ENCODE peak calls at places on chromosomes 5 and 9, in ten cellular contexts. One of them, this sample, is unnamed.
A peak's percentile ranks its signal among the peaks of the same experiment; 100 is the strongest.

GRCh38 chr9:136544549-136545064 is 1.2 kb downstream of the NOTCH1 start:
- DNase-seq in A549: peak; percentile 43
- DNase-seq in activated CD8-positive, alpha-beta T cell treated with anti-CD3 and anti-CD28 coated beads, Interleukin-2, amount 10 ng/mL, durations not matched to agents 7 days and 5 days: peak; percentile 67
- DNase-seq in stimulated activated CD8-positive, alpha-beta memory T cell treated with anti-CD3 and anti-CD28 coated beads, Interleukin-15, amount 100 ng/mL, for 4 hours: peak; percentile 47
- DNase-seq in H9: no peak
- DNase-seq in glomerular endothelial cell: no peak
- DNase-seq in skeletal muscle cell: no peak
- DNase-seq in dermis microvascular lymphatic vessel endothelial cell: no peak
- DNase-seq in EL: peak; percentile 50
- DNase-seq in natural killer cell: no peak
- DNase-seq in this sample: no peak

GRCh38 chr5:3657364-3658003 is 61.9 kb downstream of the IRX1 start:
- DNase-seq in glomerular endothelial cell: no peak
- DNase-seq in EL: no peak
- DNase-seq in natural killer cell: no peak
- DNase-seq in H9: no peak
- DNase-seq in stimulated activated CD8-positive, alpha-beta memory T cell treated with anti-CD3 and anti-CD28 coated beads, Interleukin-15, amount 100 ng/mL, for 4 hours: no peak
- DNase-seq in skeletal muscle cell: no peak
- DNase-seq in activated CD8-positive, alpha-beta T cell treated with anti-CD3 and anti-CD28 coated beads, Interleukin-2, amount 10 ng/mL, durations not matched to agents 7 days and 5 days: no peak
- DNase-seq in A549: no peak
- DNase-seq in dermis microvascular lymphatic vessel endothelial cell: no peak
- DNase-seq in this sample: no peak

GRCh38 chr9:107931071-107931715 is 441.6 kb upstream of the KLF4 start:
- DNase-seq in EL: no peak
- DNase-seq in H9: no peak
- DNase-seq in skeletal muscle cell: no peak
- DNase-seq in natural killer cell: no peak
- DNase-seq in dermis microvascular lymphatic vessel endothelial cell: no peak
- DNase-seq in glomerular endothelial cell: no peak
- DNase-seq in activated CD8-positive, alpha-beta T cell treated with anti-CD3 and anti-CD28 coated beads, Interleukin-2, amount 10 ng/mL, durations not matched to agents 7 days and 5 days: no peak
- DNase-seq in stimulated activated CD8-positive, alpha-beta memory T cell treated with anti-CD3 and anti-CD28 coated beads, Interleukin-15, amount 100 ng/mL, for 4 hours: no peak
- DNase-seq in A549: no peak
- DNase-seq in this sample: no peak

GRCh38 chr5:176817864-176818377 is 7.6 kb downstream of the UNC5A start:
- DNase-seq in dermis microvascular lymphatic vessel endothelial cell: no peak
- DNase-seq in activated CD8-positive, alpha-beta T cell treated with anti-CD3 and anti-CD28 coated beads, Interleukin-2, amount 10 ng/mL, durations not matched to agents 7 days and 5 days: peak; percentile 33
- DNase-seq in stimulated activated CD8-positive, alpha-beta memory T cell treated with anti-CD3 and anti-CD28 coated beads, Interleukin-15, amount 100 ng/mL, for 4 hours: no peak
- DNase-seq in A549: peak; percentile 89
- DNase-seq in EL: peak; percentile 38
- DNase-seq in glomerular endothelial cell: no peak
- DNase-seq in skeletal muscle cell: no peak
- DNase-seq in natural killer cell: no peak
- DNase-seq in H9: peak; percentile 81
- DNase-seq in this sample: no peak

GRCh38 chr9:101307524-101308213 is 77.1 kb downstream of the BAAT start:
- DNase-seq in skeletal muscle cell: no peak
- DNase-seq in dermis microvascular lymphatic vessel endothelial cell: no peak
- DNase-seq in activated CD8-positive, alpha-beta T cell treated with anti-CD3 and anti-CD28 coated beads, Interleukin-2, amount 10 ng/mL, durations not matched to agents 7 days and 5 days: no peak
- DNase-seq in stimulated activated CD8-positive, alpha-beta memory T cell treated with anti-CD3 and anti-CD28 coated beads, Interleukin-15, amount 100 ng/mL, for 4 hours: no peak
- DNase-seq in EL: no peak
- DNase-seq in A549: no peak
- DNase-seq in H9: no peak
- DNase-seq in natural killer cell: no peak
- DNase-seq in glomerular endothelial cell: no peak
- DNase-seq in this sample: no peak

GRCh38 chr9:137880160-137880975 is 2.8 kb downstream of the CACNA1B start:
- DNase-seq in EL: no peak
- DNase-seq in activated CD8-positive, alpha-beta T cell treated with anti-CD3 and anti-CD28 coated beads, Interleukin-2, amount 10 ng/mL, durations not matched to agents 7 days and 5 days: no peak
- DNase-seq in H9: no peak
- DNase-seq in stimulated activated CD8-positive, alpha-beta memory T cell treated with anti-CD3 and anti-CD28 coated beads, Interleukin-15, amount 100 ng/mL, for 4 hours: no peak
- DNase-seq in natural killer cell: no peak
- DNase-seq in A549: no peak
- DNase-seq in skeletal muscle cell: no peak
- DNase-seq in dermis microvascular lymphatic vessel endothelial cell: no peak
- DNase-seq in glomerular endothelial cell: no peak
- DNase-seq in this sample: no peak

GRCh38 chr9:127651697-127652610 is 39.9 kb downstream of the STXBP1 start:
- DNase-seq in EL: no peak
- DNase-seq in activated CD8-positive, alpha-beta T cell treated with anti-CD3 and anti-CD28 coated beads, Interleukin-2, amount 10 ng/mL, durations not matched to agents 7 days and 5 days: no peak
- DNase-seq in stimulated activated CD8-positive, alpha-beta memory T cell treated with anti-CD3 and anti-CD28 coated beads, Interleukin-15, amount 100 ng/mL, for 4 hours: no peak
- DNase-seq in dermis microvascular lymphatic vessel endothelial cell: no peak
- DNase-seq in glomerular endothelial cell: no peak
- DNase-seq in A549: no peak
- DNase-seq in H9: no peak
- DNase-seq in natural killer cell: no peak
- DNase-seq in skeletal muscle cell: no peak
- DNase-seq in this sample: no peak

GRCh38 chr9:37042421-37042820 is 8.4 kb upstream of the PAX5 start:
- DNase-seq in H9: no peak
- DNase-seq in dermis microvascular lymphatic vessel endothelial cell: no peak
- DNase-seq in activated CD8-positive, alpha-beta T cell treated with anti-CD3 and anti-CD28 coated beads, Interleukin-2, amount 10 ng/mL, durations not matched to agents 7 days and 5 days: no peak
- DNase-seq in natural killer cell: no peak
- DNase-seq in A549: no peak
- DNase-seq in glomerular endothelial cell: no peak
- DNase-seq in EL: no peak
- DNase-seq in stimulated activated CD8-positive, alpha-beta memory T cell treated with anti-CD3 and anti-CD28 coated beads, Interleukin-15, amount 100 ng/mL, for 4 hours: no peak
- DNase-seq in skeletal muscle cell: no peak
- DNase-seq in this sample: no peak

GRCh38 chr9:137057545-137057944 is 3.7 kb upstream of the ENTPD2 start:
- DNase-seq in H9: no peak
- DNase-seq in EL: no peak
- DNase-seq in A549: no peak
- DNase-seq in skeletal muscle cell: no peak
- DNase-seq in stimulated activated CD8-positive, alpha-beta memory T cell treated with anti-CD3 and anti-CD28 coated beads, Interleukin-15, amount 100 ng/mL, for 4 hours: no peak
- DNase-seq in glomerular endothelial cell: no peak
- DNase-seq in natural killer cell: no peak
- DNase-seq in activated CD8-positive, alpha-beta T cell treated with anti-CD3 and anti-CD28 coated beads, Interleukin-2, amount 10 ng/mL, durations not matched to agents 7 days and 5 days: no peak
- DNase-seq in dermis microvascular lymphatic vessel endothelial cell: no peak
- DNase-seq in this sample: no peak

GRCh38 chr9:114989600-114990410 is 59.4 kb upstream of the TNFSF8 start:
- DNase-seq in natural killer cell: no peak
- DNase-seq in stimulated activated CD8-positive, alpha-beta memory T cell treated with anti-CD3 and anti-CD28 coated beads, Interleukin-15, amount 100 ng/mL, for 4 hours: peak; percentile 24
- DNase-seq in activated CD8-positive, alpha-beta T cell treated with anti-CD3 and anti-CD28 coated beads, Interleukin-2, amount 10 ng/mL, durations not matched to agents 7 days and 5 days: peak; percentile 67
- DNase-seq in H9: no peak
- DNase-seq in skeletal muscle cell: no peak
- DNase-seq in EL: no peak
- DNase-seq in glomerular endothelial cell: no peak
- DNase-seq in dermis microvascular lymphatic vessel endothelial cell: no peak
- DNase-seq in A549: no peak
- DNase-seq in this sample: no peak

GRCh38 chr9:32426278-32426939 is 42.0 kb downstream of the ACO1 start:
- DNase-seq in A549: no peak
- DNase-seq in skeletal muscle cell: peak; percentile 84
- DNase-seq in EL: peak; percentile 85
- DNase-seq in glomerular endothelial cell: no peak
- DNase-seq in dermis microvascular lymphatic vessel endothelial cell: no peak
- DNase-seq in stimulated activated CD8-positive, alpha-beta memory T cell treated with anti-CD3 and anti-CD28 coated beads, Interleukin-15, amount 100 ng/mL, for 4 hours: no peak
- DNase-seq in activated CD8-positive, alpha-beta T cell treated with anti-CD3 and anti-CD28 coated beads, Interleukin-2, amount 10 ng/mL, durations not matched to agents 7 days and 5 days: no peak
- DNase-seq in natural killer cell: no peak
- DNase-seq in H9: no peak
- DNase-seq in this sample: no peak

GRCh38 chr5:132268698-132269551 is 11.4 kb downstream of the PDLIM4 start:
- DNase-seq in glomerular endothelial cell: no peak
- DNase-seq in activated CD8-positive, alpha-beta T cell treated with anti-CD3 and anti-CD28 coated beads, Interleukin-2, amount 10 ng/mL, durations not matched to agents 7 days and 5 days: no peak
- DNase-seq in H9: peak; percentile 25
- DNase-seq in natural killer cell: no peak
- DNase-seq in A549: no peak
- DNase-seq in EL: peak; percentile 90
- DNase-seq in skeletal muscle cell: no peak
- DNase-seq in stimulated activated CD8-positive, alpha-beta memory T cell treated with anti-CD3 and anti-CD28 coated beads, Interleukin-15, amount 100 ng/mL, for 4 hours: no peak
- DNase-seq in dermis microvascular lymphatic vessel endothelial cell: no peak
- DNase-seq in this sample: no peak

GRCh38 chr5:82526540-82526939 is 248.4 kb upstream of the RPS23 start:
- DNase-seq in natural killer cell: no peak
- DNase-seq in activated CD8-positive, alpha-beta T cell treated with anti-CD3 and anti-CD28 coated beads, Interleukin-2, amount 10 ng/mL, durations not matched to agents 7 days and 5 days: no peak
- DNase-seq in H9: no peak
- DNase-seq in skeletal muscle cell: no peak
- DNase-seq in dermis microvascular lymphatic vessel endothelial cell: no peak
- DNase-seq in EL: no peak
- DNase-seq in glomerular endothelial cell: no peak
- DNase-seq in A549: no peak
- DNase-seq in stimulated activated CD8-positive, alpha-beta memory T cell treated with anti-CD3 and anti-CD28 coated beads, Interleukin-15, amount 100 ng/mL, for 4 hours: no peak
- DNase-seq in this sample: no peak

GRCh38 chr5:150438873-150439546 is 10.5 kb downstream of the RPS14 start:
- DNase-seq in dermis microvascular lymphatic vessel endothelial cell: no peak
- DNase-seq in natural killer cell: no peak
- DNase-seq in EL: peak; percentile 46
- DNase-seq in H9: peak; percentile 79
- DNase-seq in glomerular endothelial cell: no peak
- DNase-seq in stimulated activated CD8-positive, alpha-beta memory T cell treated with anti-CD3 and anti-CD28 coated beads, Interleukin-15, amount 100 ng/mL, for 4 hours: no peak
- DNase-seq in activated CD8-positive, alpha-beta T cell treated with anti-CD3 and anti-CD28 coated beads, Interleukin-2, amount 10 ng/mL, durations not matched to agents 7 days and 5 days: no peak
- DNase-seq in A549: peak; percentile 83
- DNase-seq in skeletal muscle cell: no peak
- DNase-seq in this sample: no peak

GRCh38 chr5:135437796-135438560 is 9.2 kb downstream of the DCANP1 start:
- DNase-seq in glomerular endothelial cell: no peak
- DNase-seq in dermis microvascular lymphatic vessel endothelial cell: no peak
- DNase-seq in skeletal muscle cell: peak; percentile 78
- DNase-seq in A549: no peak
- DNase-seq in stimulated activated CD8-positive, alpha-beta memory T cell treated with anti-CD3 and anti-CD28 coated beads, Interleukin-15, amount 100 ng/mL, for 4 hours: no peak
- DNase-seq in natural killer cell: no peak
- DNase-seq in H9: peak; percentile 21
- DNase-seq in EL: peak; percentile 97
- DNase-seq in activated CD8-positive, alpha-beta T cell treated with anti-CD3 and anti-CD28 coated beads, Interleukin-2, amount 10 ng/mL, durations not matched to agents 7 days and 5 days: peak; percentile 12
- DNase-seq in this sample: no peak

GRCh38 chr9:126317513-126317912 is 9.1 kb upstream of the MVB12B start:
- DNase-seq in A549: no peak
- DNase-seq in glomerular endothelial cell: no peak
- DNase-seq in skeletal muscle cell: no peak
- DNase-seq in H9: no peak
- DNase-seq in dermis microvascular lymphatic vessel endothelial cell: peak; percentile 35
- DNase-seq in activated CD8-positive, alpha-beta T cell treated with anti-CD3 and anti-CD28 coated beads, Interleukin-2, amount 10 ng/mL, durations not matched to agents 7 days and 5 days: peak; percentile 54
- DNase-seq in EL: no peak
- DNase-seq in natural killer cell: no peak
- DNase-seq in stimulated activated CD8-positive, alpha-beta memory T cell treated with anti-CD3 and anti-CD28 coated beads, Interleukin-15, amount 100 ng/mL, for 4 hours: no peak
- DNase-seq in this sample: no peak

GRCh38 chr9:35690447-35691324 is 961 bp upstream of the TPM2 start:
- DNase-seq in glomerular endothelial cell: no peak
- DNase-seq in natural killer cell: peak; percentile 19
- DNase-seq in H9: peak; percentile 66
- DNase-seq in stimulated activated CD8-positive, alpha-beta memory T cell treated with anti-CD3 and anti-CD28 coated beads, Interleukin-15, amount 100 ng/mL, for 4 hours: no peak
- DNase-seq in dermis microvascular lymphatic vessel endothelial cell: peak; percentile 30
- DNase-seq in A549: peak; percentile 71
- DNase-seq in EL: peak; percentile 79
- DNase-seq in activated CD8-positive, alpha-beta T cell treated with anti-CD3 and anti-CD28 coated beads, Interleukin-2, amount 10 ng/mL, durations not matched to agents 7 days and 5 days: peak; percentile 39
- DNase-seq in skeletal muscle cell: peak; percentile 53
- DNase-seq in this sample: no peak

GRCh38 chr5:73391441-73391871 is 57.1 kb downstream of the FOXD1 start:
- DNase-seq in A549: no peak
- DNase-seq in EL: no peak
- DNase-seq in natural killer cell: no peak
- DNase-seq in H9: no peak
- DNase-seq in glomerular endothelial cell: no peak
- DNase-seq in skeletal muscle cell: no peak
- DNase-seq in dermis microvascular lymphatic vessel endothelial cell: no peak
- DNase-seq in activated CD8-positive, alpha-beta T cell treated with anti-CD3 and anti-CD28 coated beads, Interleukin-2, amount 10 ng/mL, durations not matched to agents 7 days and 5 days: no peak
- DNase-seq in stimulated activated CD8-positive, alpha-beta memory T cell treated with anti-CD3 and anti-CD28 coated beads, Interleukin-15, amount 100 ng/mL, for 4 hours: no peak
- DNase-seq in this sample: no peak

GRCh38 chr5:133735346-133735745 is 123.0 kb upstream of the FSTL4 start:
- DNase-seq in glomerular endothelial cell: peak; percentile 25
- DNase-seq in A549: no peak
- DNase-seq in dermis microvascular lymphatic vessel endothelial cell: peak; percentile 26
- DNase-seq in H9: no peak
- DNase-seq in activated CD8-positive, alpha-beta T cell treated with anti-CD3 and anti-CD28 coated beads, Interleukin-2, amount 10 ng/mL, durations not matched to agents 7 days and 5 days: no peak
- DNase-seq in stimulated activated CD8-positive, alpha-beta memory T cell treated with anti-CD3 and anti-CD28 coated beads, Interleukin-15, amount 100 ng/mL, for 4 hours: no peak
- DNase-seq in skeletal muscle cell: no peak
- DNase-seq in EL: peak; percentile 82
- DNase-seq in natural killer cell: no peak
- DNase-seq in this sample: no peak

GRCh38 chr5:138663561-138663960 is 88.4 kb upstream of the HSPA9 start:
- DNase-seq in natural killer cell: no peak
- DNase-seq in A549: no peak
- DNase-seq in EL: no peak
- DNase-seq in skeletal muscle cell: no peak
- DNase-seq in stimulated activated CD8-positive, alpha-beta memory T cell treated with anti-CD3 and anti-CD28 coated beads, Interleukin-15, amount 100 ng/mL, for 4 hours: no peak
- DNase-seq in dermis microvascular lymphatic vessel endothelial cell: no peak
- DNase-seq in H9: no peak
- DNase-seq in glomerular endothelial cell: no peak
- DNase-seq in activated CD8-positive, alpha-beta T cell treated with anti-CD3 and anti-CD28 coated beads, Interleukin-2, amount 10 ng/mL, durations not matched to agents 7 days and 5 days: no peak
- DNase-seq in this sample: no peak

GRCh38 chr9:94879230-94879629 is 152.7 kb downstream of the AOPEP start:
- DNase-seq in dermis microvascular lymphatic vessel endothelial cell: no peak
- DNase-seq in EL: no peak
- DNase-seq in A549: no peak
- DNase-seq in skeletal muscle cell: no peak
- DNase-seq in glomerular endothelial cell: no peak
- DNase-seq in natural killer cell: no peak
- DNase-seq in stimulated activated CD8-positive, alpha-beta memory T cell treated with anti-CD3 and anti-CD28 coated beads, Interleukin-15, amount 100 ng/mL, for 4 hours: no peak
- DNase-seq in activated CD8-positive, alpha-beta T cell treated with anti-CD3 and anti-CD28 coated beads, Interleukin-2, amount 10 ng/mL, durations not matched to agents 7 days and 5 days: no peak
- DNase-seq in H9: no peak
- DNase-seq in this sample: no peak

GRCh38 chr5:89071101-89071940 is 188.3 kb upstream of the MEF2C start:
- DNase-seq in glomerular endothelial cell: no peak
- DNase-seq in stimulated activated CD8-positive, alpha-beta memory T cell treated with anti-CD3 and anti-CD28 coated beads, Interleukin-15, amount 100 ng/mL, for 4 hours: no peak
- DNase-seq in natural killer cell: no peak
- DNase-seq in EL: no peak
- DNase-seq in skeletal muscle cell: no peak
- DNase-seq in A549: no peak
- DNase-seq in dermis microvascular lymphatic vessel endothelial cell: no peak
- DNase-seq in activated CD8-positive, alpha-beta T cell treated with anti-CD3 and anti-CD28 coated beads, Interleukin-2, amount 10 ng/mL, durations not matched to agents 7 days and 5 days: no peak
- DNase-seq in H9: no peak
- DNase-seq in this sample: no peak

GRCh38 chr9:97556721-97557605 is 55.5 kb downstream of the TMOD1 start:
- DNase-seq in skeletal muscle cell: no peak
- DNase-seq in activated CD8-positive, alpha-beta T cell treated with anti-CD3 and anti-CD28 coated beads, Interleukin-2, amount 10 ng/mL, durations not matched to agents 7 days and 5 days: no peak
- DNase-seq in glomerular endothelial cell: no peak
- DNase-seq in stimulated activated CD8-positive, alpha-beta memory T cell treated with anti-CD3 and anti-CD28 coated beads, Interleukin-15, amount 100 ng/mL, for 4 hours: no peak
- DNase-seq in H9: no peak
- DNase-seq in EL: no peak
- DNase-seq in A549: no peak
- DNase-seq in natural killer cell: no peak
- DNase-seq in dermis microvascular lymphatic vessel endothelial cell: peak; percentile 21
- DNase-seq in this sample: no peak

GRCh38 chr5:126836778-126837177 is 59.8 kb downstream of the LMNB1 start:
- DNase-seq in glomerular endothelial cell: no peak
- DNase-seq in A549: no peak
- DNase-seq in skeletal muscle cell: no peak
- DNase-seq in natural killer cell: no peak
- DNase-seq in H9: no peak
- DNase-seq in dermis microvascular lymphatic vessel endothelial cell: no peak
- DNase-seq in activated CD8-positive, alpha-beta T cell treated with anti-CD3 and anti-CD28 coated beads, Interleukin-2, amount 10 ng/mL, durations not matched to agents 7 days and 5 days: no peak
- DNase-seq in stimulated activated CD8-positive, alpha-beta memory T cell treated with anti-CD3 and anti-CD28 coated beads, Interleukin-15, amount 100 ng/mL, for 4 hours: no peak
- DNase-seq in EL: no peak
- DNase-seq in this sample: no peak

GRCh38 chr5:139439013-139439903 is at the start of gene DNAJC18:
- DNase-seq in H9: peak; percentile 97
- DNase-seq in natural killer cell: peak; percentile 78
- DNase-seq in skeletal muscle cell: peak; percentile 71
- DNase-seq in activated CD8-positive, alpha-beta T cell treated with anti-CD3 and anti-CD28 coated beads, Interleukin-2, amount 10 ng/mL, durations not matched to agents 7 days and 5 days: peak; percentile 91
- DNase-seq in EL: peak; percentile 91
- DNase-seq in dermis microvascular lymphatic vessel endothelial cell: peak; percentile 78
- DNase-seq in A549: peak; percentile 95
- DNase-seq in stimulated activated CD8-positive, alpha-beta memory T cell treated with anti-CD3 and anti-CD28 coated beads, Interleukin-15, amount 100 ng/mL, for 4 hours: peak; percentile 77
- DNase-seq in glomerular endothelial cell: no peak
- DNase-seq in this sample: peak; percentile 84

This sample was measured in CD14-positive monocyte.